ENCODE peak calls at places on chromosomes 13 and 19, in five cellular contexts. K is AG04450, X is adrenal gland, W is H9, J is IMR-90. C is an unnamed sample.

GRCh38 chr13:31697290-31697689 is 42.0 kb upstream of the RXFP2 start:
- DNase-seq in J (no peak), K (no peak), W (no peak), X (no peak), C (no peak)

GRCh38 chr13:20118268-20119140 is 42.3 kb downstream of the GJA3 start:
- DNase-seq in X (peak), K (no peak), J (no peak), W (peak), C (no peak)

GRCh38 chr13:106176103-106176502 is 359.4 kb downstream of the EFNB2 start:
- DNase-seq in X (no peak), J (peak), W (no peak), K (no peak), C (no peak)

GRCh38 chr13:89061821-89062220 is 1390.7 kb downstream of the SLITRK5 start:
- DNase-seq in X (no peak), K (no peak), J (no peak), W (no peak), C (no peak)

GRCh38 chr19:16100524-16100923 is 11.2 kb upstream of the RAB8A start:
- DNase-seq in J (no peak), K (no peak), X (no peak), W (no peak), C (no peak)

GRCh38 chr19:13902993-13903555 is 2.8 kb downstream of the BRME1 start:
- DNase-seq in W (no peak), J (no peak), X (no peak), K (no peak), C (no peak)

GRCh38 chr19:5694167-5694951 is 4.3 kb downstream of the RPL36 start:
- DNase-seq in J (no peak), W (peak), X (no peak), K (no peak), C (no peak)

GRCh38 chr13:75636339-75637095 is 387 bp downstream of the LMO7 start:
- DNase-seq in X (peak), J (peak), K (no peak), W (peak), C (no peak)

GRCh38 chr13:76019421-76020044 is 383.4 kb downstream of the LMO7 start:
- DNase-seq in J (no peak), K (no peak), X (no peak), W (peak), C (no peak)

GRCh38 chr19:42166336-42166735 is 34.1 kb upstream of the POU2F2 start:
- DNase-seq in X (no peak), J (no peak), W (no peak), K (no peak), C (no peak)

GRCh38 chr19:36489920-36490415 is 607 bp upstream of the ZNF566 start:
- DNase-seq in J (peak), K (peak), X (no peak), W (peak), C (peak)

GRCh38 chr19:5893907-5894703 is 9.5 kb downstream of the NDUFA11 start:
- DNase-seq in W (no peak), J (no peak), X (peak), K (no peak), C (no peak)

GRCh38 chr19:58227964-58228583 is 640 bp upstream of the ZNF544 start:
- DNase-seq in K (no peak), W (no peak), J (no peak), X (no peak), C (peak)

DNA sequence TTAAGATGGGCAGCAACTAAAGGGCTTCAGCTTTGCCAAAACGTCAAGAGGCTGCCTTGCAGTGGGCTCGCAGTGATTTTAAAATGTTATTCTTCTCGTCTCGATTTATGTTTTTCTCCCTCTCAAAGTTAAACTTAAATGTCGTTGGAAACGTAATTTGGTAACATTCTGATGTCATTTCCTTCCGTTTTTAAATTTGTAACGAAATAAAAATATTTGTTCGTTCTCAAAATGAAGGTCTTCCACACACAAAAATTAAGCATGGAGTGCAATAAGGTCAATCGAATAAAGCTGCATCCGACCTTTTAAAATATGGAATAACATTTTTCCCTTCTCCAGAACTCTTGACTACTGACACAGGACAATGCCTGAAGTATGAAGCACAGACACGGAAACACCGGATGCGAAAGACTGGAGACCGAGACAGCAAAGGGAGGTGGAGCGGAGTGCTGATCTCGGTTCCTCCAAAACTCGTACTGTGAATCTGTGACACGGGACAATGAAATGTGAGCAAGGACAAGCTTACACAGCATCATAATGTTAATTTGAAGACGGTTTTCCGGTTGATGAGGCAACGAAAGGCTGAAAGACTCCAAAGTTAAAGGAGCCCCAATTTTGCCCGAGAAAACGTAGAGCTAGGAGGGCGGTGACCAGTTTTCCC is 850 bp downstream of the MTMR6 start:
- DNase-seq in K (no peak), X (peak), J (peak), W (no peak), C (peak)
- H3K27ac ChIP-seq in K (peak), X (peak), J (peak), W (no peak), C (peak)

GRCh38 chr19:33395561-33396550 is 22.3 kb downstream of the CEBPG start:
- DNase-seq in J (peak), K (no peak), W (no peak), X (no peak), C (no peak)

GRCh38 chr19:33393286-33394005 is 19.9 kb downstream of the CEBPG start:
- DNase-seq in K (no peak), J (no peak), X (no peak), W (no peak), C (no peak)

GRCh38 chr19:33394006-33394722 is 20.7 kb downstream of the CEBPG start:
- DNase-seq in X (no peak), W (no peak), K (no peak), J (peak), C (peak)

GRCh38 chr19:33396701-33397535 is 23.4 kb downstream of the CEBPG start:
- DNase-seq in X (no peak), J (no peak), W (no peak), K (no peak), C (no peak)

DNA sequence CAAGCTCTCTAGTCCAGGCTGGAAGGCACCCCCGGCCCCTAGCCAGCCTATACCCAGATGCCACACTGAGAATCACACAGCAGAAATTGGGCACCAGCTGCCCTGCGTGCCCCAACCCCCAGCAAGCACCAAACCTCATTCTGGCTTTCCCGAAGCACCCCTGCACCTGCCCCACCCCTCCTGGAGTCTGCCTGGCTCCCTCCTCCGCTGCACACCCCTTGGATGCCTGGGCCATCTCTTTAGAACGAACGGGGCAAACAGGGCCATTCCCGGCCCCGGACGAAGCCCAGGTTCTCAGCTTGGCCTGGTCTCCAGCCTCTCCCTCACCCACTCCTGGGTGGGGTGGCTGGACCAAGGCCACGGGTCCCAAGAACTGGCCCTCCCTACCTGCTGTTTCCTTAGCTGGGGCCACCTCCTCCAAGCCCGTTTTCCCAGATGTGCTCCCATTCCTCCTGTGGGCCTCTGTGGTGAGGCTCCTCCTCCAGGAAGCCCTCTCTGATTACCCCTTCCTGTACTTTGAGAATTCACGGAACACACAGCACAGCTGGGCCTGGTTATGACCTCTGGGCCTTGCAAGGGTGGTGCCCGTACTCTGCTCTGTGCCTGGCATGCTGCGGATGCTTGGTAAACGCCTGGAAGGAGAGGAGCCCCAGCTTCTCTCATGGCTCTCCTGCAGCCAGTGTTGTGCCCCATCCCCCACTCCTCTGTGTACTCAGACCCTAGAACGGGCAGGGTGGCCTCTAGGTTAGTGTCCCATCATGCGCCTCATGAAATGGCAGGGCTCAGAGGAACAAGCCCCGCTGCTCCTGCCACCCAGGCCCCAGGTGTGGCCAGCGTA is 21.4 kb downstream of the CEBPG start:
- DNase-seq in J (no peak), W (no peak), K (no peak), X (no peak), C (no peak)
- H3K27ac ChIP-seq in J (no peak), W (no peak), K (no peak), X (no peak), C (no peak)

DNA sequence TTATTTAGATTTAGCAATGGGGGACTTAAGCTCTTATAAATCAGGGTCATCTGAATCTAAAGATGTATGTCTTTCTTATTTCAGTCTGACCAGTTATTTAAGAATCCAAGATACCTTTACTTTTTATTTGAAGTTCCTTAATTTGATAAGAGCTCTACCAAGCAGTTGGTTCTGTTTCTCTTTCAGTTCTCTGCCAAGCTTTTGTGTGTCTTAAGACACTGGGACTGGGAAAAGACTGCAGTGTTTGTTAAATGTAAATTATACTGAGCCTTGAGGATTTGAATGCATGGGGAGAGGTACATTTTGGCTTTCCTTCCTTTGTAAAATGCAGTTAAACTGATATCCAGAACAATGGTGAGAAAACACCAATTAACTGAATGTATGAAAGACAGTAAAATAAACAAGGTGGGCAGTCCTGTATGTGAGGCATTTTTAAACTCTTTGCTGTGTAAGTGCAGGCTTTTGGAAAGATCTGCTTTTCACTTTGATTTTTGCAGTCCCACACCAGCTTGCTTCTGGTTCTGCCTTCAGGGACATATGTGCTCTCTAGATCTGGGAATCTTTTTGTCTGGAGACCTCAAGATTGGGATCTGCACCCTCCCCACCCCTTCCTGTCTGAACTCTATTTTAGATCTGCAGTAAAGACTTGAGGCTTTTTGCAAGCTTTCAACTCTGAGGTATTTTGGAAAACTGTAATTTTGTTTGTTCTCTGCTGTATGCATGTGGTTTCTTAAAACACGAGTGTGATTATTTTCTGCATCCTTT is 77.6 kb downstream of the LRCH1 start:
- DNase-seq in W (no peak), J (no peak), K (no peak), X (no peak), C (no peak)
- H3K27ac ChIP-seq in W (no peak), J (no peak), K (no peak), X (no peak), C (no peak)

GRCh38 chr19:21326169-21326568 is 3.0 kb downstream of the ZNF708 start:
- DNase-seq in W (no peak), K (no peak), X (no peak), J (no peak), C (no peak)
- H3K27ac ChIP-seq in W (no peak), K (no peak), X (no peak), J (no peak), C (no peak)

GRCh38 chr13:21691500-21691899 is 20.6 kb downstream of the FGF9 start:
- DNase-seq in K (no peak), X (no peak), J (no peak), W (no peak), C (no peak)
- H3K27ac ChIP-seq in K (no peak), X (no peak), J (no peak), W (no peak), C (no peak)

C was measured in brain microvascular endothelial cell.